ENCODE peak calls at places on chromosomes 13 and 19, in seven cellular contexts. One of them, this sample, is unnamed. For H3K4me1, the result is how much of the 10 kb centered on the place peaks cover.

GRCh38 chr13:49108204-49108603 is 111.9 kb upstream of the MLNR start:
- DNase-seq in heart left ventricle: no peak
- DNase-seq in astrocyte: no peak
- DNase-seq in breast epithelium: no peak
- DNase-seq in H1: no peak
- DNase-seq in pancreas: no peak
- DNase-seq in CD8-positive, alpha-beta T cell: no peak
- DNase-seq in this sample: no peak

GRCh38 chr13:44972956-44973581 is 16.2 kb downstream of the NUFIP1 start:
- DNase-seq in H1: no peak
- DNase-seq in astrocyte: no peak
- DNase-seq in pancreas: no peak
- DNase-seq in breast epithelium: no peak
- DNase-seq in heart left ventricle: no peak
- DNase-seq in CD8-positive, alpha-beta T cell: no peak
- DNase-seq in this sample: no peak

GRCh38 chr13:70523622-70524021 is 415.4 kb upstream of the KLHL1 start:
- DNase-seq in pancreas: no peak
- DNase-seq in CD8-positive, alpha-beta T cell: no peak
- DNase-seq in H1: no peak
- DNase-seq in heart left ventricle: no peak
- DNase-seq in astrocyte: peak
- DNase-seq in breast epithelium: no peak
- DNase-seq in this sample: no peak

GRCh38 chr13:91323349-91323748 is 24.1 kb upstream of the MIR17HG start:
- DNase-seq in heart left ventricle: no peak
- DNase-seq in pancreas: no peak
- DNase-seq in H1: no peak
- DNase-seq in breast epithelium: no peak
- DNase-seq in CD8-positive, alpha-beta T cell: no peak
- DNase-seq in astrocyte: no peak
- DNase-seq in this sample: no peak

GRCh38 chr13:34577051-34577450 is 365.0 kb upstream of the NBEA start:
- DNase-seq in H1: no peak
- DNase-seq in pancreas: no peak
- DNase-seq in CD8-positive, alpha-beta T cell: no peak
- DNase-seq in astrocyte: peak
- DNase-seq in heart left ventricle: no peak
- DNase-seq in breast epithelium: no peak
- DNase-seq in this sample: no peak

GRCh38 chr19:49889687-49890348 is 6.9 kb downstream of the IL4I1 start:
- DNase-seq in breast epithelium: peak
- DNase-seq in H1: peak
- DNase-seq in astrocyte: peak
- DNase-seq in heart left ventricle: peak
- DNase-seq in pancreas: peak
- DNase-seq in CD8-positive, alpha-beta T cell: peak
- DNase-seq in this sample: peak

GRCh38 chr13:111399776-111400505 is 79.5 kb downstream of the TEX29 start:
- DNase-seq in heart left ventricle: no peak
- DNase-seq in CD8-positive, alpha-beta T cell: no peak
- DNase-seq in breast epithelium: no peak
- DNase-seq in pancreas: no peak
- DNase-seq in H1: no peak
- DNase-seq in astrocyte: no peak
- DNase-seq in this sample: no peak

GRCh38 chr19:31138077-31138476 is 211.2 kb downstream of the TSHZ3 start:
- DNase-seq in breast epithelium: no peak
- DNase-seq in H1: no peak
- DNase-seq in astrocyte: no peak
- DNase-seq in pancreas: no peak
- DNase-seq in CD8-positive, alpha-beta T cell: no peak
- DNase-seq in heart left ventricle: no peak
- DNase-seq in this sample: no peak

GRCh38 chr13:99926014-99926731 is 45.4 kb downstream of the ZIC5 start:
- DNase-seq in astrocyte: peak
- DNase-seq in CD8-positive, alpha-beta T cell: no peak
- DNase-seq in breast epithelium: no peak
- DNase-seq in H1: no peak
- DNase-seq in heart left ventricle: no peak
- DNase-seq in pancreas: peak
- DNase-seq in this sample: peak

GRCh38 chr19:44726465-44726864 is 22.0 kb upstream of the BCL3 start:
- DNase-seq in breast epithelium: no peak
- DNase-seq in H1: no peak
- DNase-seq in CD8-positive, alpha-beta T cell: no peak
- DNase-seq in pancreas: no peak
- DNase-seq in astrocyte: no peak
- DNase-seq in heart left ventricle: no peak
- DNase-seq in this sample: no peak

GRCh38 chr13:42926555-42926954 is 65.5 kb downstream of the EPSTI1 start:
- DNase-seq in astrocyte: no peak
- DNase-seq in CD8-positive, alpha-beta T cell: no peak
- DNase-seq in pancreas: no peak
- DNase-seq in H1: no peak
- DNase-seq in breast epithelium: no peak
- DNase-seq in heart left ventricle: no peak
- DNase-seq in this sample: no peak

GRCh38 chr19:16381756-16382401 is 57.3 kb downstream of the KLF2 start:
- DNase-seq in H1: no peak
- DNase-seq in CD8-positive, alpha-beta T cell: no peak
- DNase-seq in heart left ventricle: peak
- DNase-seq in breast epithelium: no peak
- DNase-seq in astrocyte: no peak
- DNase-seq in pancreas: no peak
- DNase-seq in this sample: no peak

GRCh38 chr19:46928951-46929350 is 68.2 kb downstream of the ARHGAP35 start:
- DNase-seq in CD8-positive, alpha-beta T cell: no peak
- DNase-seq in heart left ventricle: no peak
- DNase-seq in pancreas: no peak
- DNase-seq in H1: no peak
- DNase-seq in astrocyte: no peak
- DNase-seq in breast epithelium: no peak
- DNase-seq in this sample: no peak

GRCh38 chr13:96093296-96094006 is 3.5 kb downstream of the HS6ST3 start:
- DNase-seq in astrocyte: no peak
- DNase-seq in H1: no peak
- DNase-seq in pancreas: no peak
- DNase-seq in breast epithelium: no peak
- DNase-seq in CD8-positive, alpha-beta T cell: no peak
- DNase-seq in heart left ventricle: no peak
- DNase-seq in this sample: no peak

GRCh38 chr19:2799273-2800020 is 14.1 kb downstream of the THOP1 start:
- DNase-seq in heart left ventricle: no peak
- DNase-seq in H1: no peak
- DNase-seq in CD8-positive, alpha-beta T cell: no peak
- DNase-seq in astrocyte: no peak
- DNase-seq in pancreas: no peak
- DNase-seq in breast epithelium: no peak
- DNase-seq in this sample: no peak

GRCh38 chr13:40377783-40378182 is 288.7 kb downstream of the FOXO1 start:
- DNase-seq in H1: no peak
- DNase-seq in astrocyte: peak
- DNase-seq in breast epithelium: no peak
- DNase-seq in pancreas: no peak
- DNase-seq in CD8-positive, alpha-beta T cell: no peak
- DNase-seq in heart left ventricle: no peak
- DNase-seq in this sample: no peak

GRCh38 chr19:40688987-40689338 is 1.5 kb downstream of the NUMBL start:
- DNase-seq in heart left ventricle: no peak
- DNase-seq in CD8-positive, alpha-beta T cell: no peak
- DNase-seq in pancreas: no peak
- DNase-seq in H1: no peak
- DNase-seq in breast epithelium: no peak
- DNase-seq in astrocyte: no peak
- DNase-seq in this sample: no peak

GRCh38 chr19:33472696-33473624 is 48.6 kb downstream of the PEPD start:
- DNase-seq in heart left ventricle: no peak
- DNase-seq in CD8-positive, alpha-beta T cell: no peak
- DNase-seq in H1: no peak
- DNase-seq in pancreas: no peak
- DNase-seq in breast epithelium: no peak
- DNase-seq in astrocyte: peak
- DNase-seq in this sample: no peak

GRCh38 chr13:45500492-45501174 is 35.9 kb downstream of the COG3 start:
- DNase-seq in breast epithelium: no peak
- DNase-seq in H1: no peak
- DNase-seq in pancreas: no peak
- DNase-seq in astrocyte: peak
- DNase-seq in heart left ventricle: no peak
- DNase-seq in CD8-positive, alpha-beta T cell: no peak
- DNase-seq in this sample: no peak

GRCh38 chr19:45293682-45294081 is 29.0 kb downstream of the CKM start:
- DNase-seq in H1: no peak
- DNase-seq in breast epithelium: no peak
- DNase-seq in astrocyte: no peak
- DNase-seq in heart left ventricle: no peak
- DNase-seq in CD8-positive, alpha-beta T cell: no peak
- DNase-seq in pancreas: no peak
- DNase-seq in this sample: no peak

GRCh38 chr19:28307460-28307859 is 905.5 kb downstream of the UQCRFS1 start:
- DNase-seq in heart left ventricle: no peak
- DNase-seq in CD8-positive, alpha-beta T cell: no peak
- DNase-seq in H1: no peak
- DNase-seq in astrocyte: peak
- DNase-seq in pancreas: no peak
- DNase-seq in breast epithelium: no peak
- DNase-seq in this sample: no peak

DNA sequence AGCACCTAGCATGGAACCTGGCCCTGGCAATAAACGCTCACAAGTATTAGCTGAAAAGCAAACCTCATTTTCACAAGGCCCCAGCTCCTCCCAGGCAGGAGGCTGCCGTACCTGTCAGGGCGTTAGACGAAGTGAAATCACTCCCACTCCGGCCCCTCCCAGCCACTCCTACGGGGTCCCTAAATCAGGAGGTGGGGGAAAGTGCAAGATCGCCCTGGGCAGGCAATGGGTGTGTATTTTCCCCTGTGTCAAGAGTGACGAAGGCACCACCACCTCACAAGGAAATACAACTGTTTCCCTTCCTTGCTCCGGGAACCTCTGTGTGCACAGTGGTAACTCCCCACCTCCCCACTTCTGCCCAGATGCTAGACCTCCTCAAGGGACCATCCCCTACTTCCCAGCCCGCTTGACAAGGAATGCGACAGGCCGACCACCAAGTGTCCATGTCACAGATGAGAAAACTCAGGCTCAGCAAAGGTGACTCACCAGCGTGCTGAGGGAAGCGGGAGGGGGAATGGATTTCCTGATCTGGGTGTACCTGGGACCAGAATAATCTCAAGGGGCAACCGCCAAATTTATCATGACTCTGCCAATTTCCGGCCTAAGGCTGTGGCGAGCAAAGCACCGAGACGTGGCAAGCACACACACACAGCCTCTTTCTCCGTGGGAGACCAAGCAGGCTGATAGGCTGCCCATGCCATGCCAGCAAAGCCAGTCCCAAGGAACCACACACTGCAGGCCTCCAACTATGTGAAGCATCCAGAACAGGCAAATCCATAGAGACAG is 7.3 kb downstream of the PPP6R1 start:
- DNase-seq in H1: no peak
- DNase-seq in heart left ventricle: no peak
- DNase-seq in pancreas: no peak
- DNase-seq in astrocyte: peak
- DNase-seq in breast epithelium: no peak
- DNase-seq in CD8-positive, alpha-beta T cell: no peak
- DNase-seq in this sample: no peak
- H3K4me3 ChIP-seq in H1: no peak
- H3K4me3 ChIP-seq in heart left ventricle: no peak
- H3K4me3 ChIP-seq in pancreas: no peak
- H3K4me3 ChIP-seq in astrocyte: no peak
- H3K4me3 ChIP-seq in breast epithelium: no peak
- H3K4me3 ChIP-seq in CD8-positive, alpha-beta T cell: peak
- H3K4me3 ChIP-seq in this sample: no peak

DNA sequence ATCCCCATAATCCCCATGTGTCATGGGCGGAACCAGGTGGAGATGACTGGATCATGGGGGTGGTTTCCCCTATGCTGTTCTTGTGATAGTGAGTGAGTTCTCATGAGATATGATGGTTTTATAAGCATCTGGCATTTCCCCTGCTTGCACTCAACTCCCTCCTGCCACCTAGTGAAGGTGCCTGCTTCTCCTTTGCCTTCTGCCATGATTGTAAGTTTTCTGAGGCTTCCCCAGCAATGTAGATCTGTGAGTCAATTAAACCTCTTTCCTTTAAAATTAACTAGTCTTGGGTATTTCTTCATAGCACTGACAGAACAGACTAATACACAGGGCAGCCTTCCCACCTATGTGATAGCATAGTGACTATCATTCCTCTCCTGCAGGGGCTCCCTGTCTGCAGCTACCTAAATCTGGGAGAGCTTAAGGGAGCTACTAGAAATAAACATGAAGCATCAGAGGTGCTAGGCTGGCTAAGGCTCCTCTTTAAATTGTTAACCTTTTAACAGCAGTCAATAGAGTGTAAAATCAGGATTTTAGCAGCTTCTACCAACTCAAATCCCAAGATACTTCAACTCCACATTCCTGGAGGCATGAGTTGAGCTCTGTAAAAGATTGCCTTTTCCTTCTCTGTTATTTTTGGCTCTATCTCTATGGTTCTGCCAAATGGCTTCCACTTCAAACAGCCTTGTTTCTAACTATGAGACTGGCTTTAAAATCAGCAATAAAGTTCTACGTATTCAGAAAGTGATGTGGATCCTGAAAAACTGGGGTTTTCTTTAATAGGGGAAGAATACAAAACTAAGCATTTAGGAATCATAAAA is 112.3 kb downstream of the VWA8 start:
- DNase-seq in heart left ventricle: no peak
- DNase-seq in pancreas: no peak
- DNase-seq in breast epithelium: no peak
- DNase-seq in H1: no peak
- DNase-seq in CD8-positive, alpha-beta T cell: no peak
- DNase-seq in astrocyte: peak
- DNase-seq in this sample: no peak
- TF ChIP-seq CTCF in heart left ventricle: peak
- TF ChIP-seq CTCF in pancreas: no peak
- TF ChIP-seq CTCF in breast epithelium: no peak
- TF ChIP-seq CTCF in H1: no peak
- TF ChIP-seq CTCF in CD8-positive, alpha-beta T cell: no peak
- TF ChIP-seq CTCF in astrocyte: peak
- TF ChIP-seq CTCF in this sample: no peak

GRCh38 chr19:4337906-4338440 is 654 bp downstream of the STAP2 start:
- DNase-seq in pancreas: no peak
- DNase-seq in H1: no peak
- DNase-seq in breast epithelium: no peak
- DNase-seq in heart left ventricle: no peak
- DNase-seq in astrocyte: peak
- DNase-seq in CD8-positive, alpha-beta T cell: no peak
- DNase-seq in this sample: peak
- H3K4me1 ChIP-seq in pancreas: under half
- H3K4me1 ChIP-seq in H1: under half
- H3K4me1 ChIP-seq in breast epithelium: under half
- H3K4me1 ChIP-seq in heart left ventricle: under half
- H3K4me1 ChIP-seq in astrocyte: under half
- H3K4me1 ChIP-seq in CD8-positive, alpha-beta T cell: under half
- H3K4me1 ChIP-seq in this sample: under half

DNA sequence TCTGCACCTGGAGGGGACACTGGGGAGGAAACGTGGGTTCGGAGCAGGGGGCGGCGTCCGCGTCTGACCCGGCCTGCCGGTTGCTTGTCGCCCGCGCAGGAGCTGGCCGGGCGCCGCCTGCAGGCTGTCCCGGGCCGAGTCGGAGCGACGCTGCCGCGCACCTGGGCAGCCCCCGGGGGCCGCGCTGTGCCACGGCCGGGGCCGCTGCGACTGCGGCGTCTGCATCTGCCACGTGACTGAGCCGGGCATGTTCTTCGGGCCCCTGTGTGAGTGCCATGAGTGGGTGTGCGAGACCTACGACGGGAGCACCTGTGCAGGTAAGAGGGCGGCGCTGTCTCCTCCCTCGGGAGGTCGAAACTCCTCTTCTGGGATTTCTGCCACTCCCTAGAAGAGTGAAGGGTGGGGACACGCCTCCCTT is 1.3 kb downstream of the ITGBL1 start:
- DNase-seq in H1: no peak
- DNase-seq in pancreas: peak
- DNase-seq in heart left ventricle: peak
- DNase-seq in CD8-positive, alpha-beta T cell: no peak
- DNase-seq in astrocyte: no peak
- DNase-seq in breast epithelium: no peak
- DNase-seq in this sample: peak
- H3K4me3 ChIP-seq in H1: peak
- H3K4me3 ChIP-seq in pancreas: peak
- H3K4me3 ChIP-seq in heart left ventricle: peak
- H3K4me3 ChIP-seq in CD8-positive, alpha-beta T cell: no peak
- H3K4me3 ChIP-seq in astrocyte: peak
- H3K4me3 ChIP-seq in breast epithelium: peak
- H3K4me3 ChIP-seq in this sample: no peak